ENCODE peak calls at places on chromosomes 6 and 20, in ten cellular contexts. U is stimulated activated CD8-positive, alpha-beta memory T cell treated with anti-CD3 and anti-CD28 coated beads, Interleukin-7, amount 100 ng/mL, for 1 hour; G is glomerular endothelial cell; Z is HepG2; T is right cardiac atrium; L is nephron progenitor cell; J is T follicular helper cell; E is hepatocyte; S is caudate nucleus; D is NCI-H748 treated with DMSO at 0.1 percent for 48 hours. P is an unnamed sample.

GRCh38 chr6:52734072-52734471 is 29.2 kb downstream of the GSTA2 start:
- DNase-seq in E (no peak), D (no peak), L (no peak), T (no peak), S (no peak), Z (no peak), J (no peak), G (no peak), U (no peak), P (no peak)

GRCh38 chr6:146546440-146546839 is 2.8 kb downstream of the RAB32 start:
- DNase-seq in T (peak; percentile 16), D (no peak), S (no peak), Z (peak; percentile 24), E (peak; percentile 44), J (no peak), G (no peak), U (no peak), L (no peak), P (peak; percentile 78)

GRCh38 chr6:70811788-70812187 is 144.1 kb downstream of the SMAP1 start:
- DNase-seq in Z (no peak), J (no peak), L (no peak), G (no peak), S (no peak), E (no peak), D (no peak), T (no peak), U (no peak), P (no peak)

GRCh38 chr20:44460795-44461141 is 14.9 kb upstream of the TTPAL start:
- DNase-seq in S (no peak), U (no peak), J (no peak), T (no peak), D (peak; percentile 23), G (no peak), L (no peak), Z (peak; percentile 73), E (peak; percentile 70), P (peak; percentile 53)

GRCh38 chr6:6191476-6191875 is 129.0 kb downstream of the F13A1 start:
- DNase-seq in Z (peak; percentile 13), S (no peak), T (no peak), E (no peak), D (no peak), L (peak; percentile 26), G (no peak), J (no peak), U (no peak), P (no peak)

GRCh38 chr6:112224088-112224487 is 30.3 kb downstream of the LAMA4 start:
- DNase-seq in U (no peak), J (no peak), L (no peak), S (no peak), G (no peak), T (no peak), Z (no peak), E (no peak), D (no peak), P (no peak)

GRCh38 chr6:32188381-32189081 is 1.5 kb downstream of the PBX2 start:
- DNase-seq in E (no peak), G (no peak), J (no peak), S (no peak), T (no peak), L (no peak), Z (no peak), D (no peak), U (no peak), P (no peak)

GRCh38 chr6:42431877-42432276 is 19.8 kb downstream of the TRERF1 start:
- DNase-seq in Z (no peak), S (no peak), T (no peak), J (no peak), G (no peak), L (no peak), E (no peak), U (no peak), D (no peak), P (no peak)

GRCh38 chr6:52643158-52643557 is 27.8 kb upstream of the TMEM14A start:
- DNase-seq in L (no peak), E (no peak), T (no peak), D (no peak), U (no peak), G (no peak), J (no peak), S (no peak), Z (no peak), P (no peak)

GRCh38 chr20:33828326-33828834 is 17.2 kb downstream of the CHMP4B start:
- DNase-seq in Z (no peak), G (no peak), J (no peak), E (no peak), S (no peak), L (no peak), D (no peak), T (no peak), U (no peak), P (no peak)

GRCh38 chr20:52196845-52197244 is 5.3 kb upstream of the ZFP64 start:
- DNase-seq in J (no peak), U (no peak), L (no peak), S (no peak), D (no peak), T (no peak), G (no peak), E (no peak), Z (no peak), P (no peak)

GRCh38 chr6:105681061-105681460 is 278.2 kb upstream of the PREP start:
- DNase-seq in S (no peak), G (no peak), U (no peak), T (no peak), Z (no peak), L (no peak), J (no peak), D (no peak), E (no peak), P (no peak)

GRCh38 chr6:125918681-125919566 is 37.6 kb upstream of the HINT3 start:
- DNase-seq in S (no peak), J (peak; percentile 25), U (no peak), T (peak; percentile 25), D (peak; percentile 53), Z (peak; percentile 97), E (peak; percentile 55), L (no peak), G (peak; percentile 47), P (peak; percentile 92)

GRCh38 chr20:30811896-30812671 is 445.4 kb upstream of the DEFB115 start:
- DNase-seq in J (no peak), Z (no peak), T (peak; percentile 33), E (no peak), D (peak; percentile 73), L (no peak), U (no peak), S (no peak), G (no peak), P (no peak)

GRCh38 chr6:9766240-9766915 is 648.5 kb downstream of the TFAP2A start:
- DNase-seq in D (no peak), G (peak; percentile 36), U (no peak), J (no peak), E (peak; percentile 28), T (no peak), Z (no peak), S (no peak), L (no peak), P (peak; percentile 46)

GRCh38 chr20:47204008-47204745 is 152.3 kb downstream of the ZMYND8 start:
- DNase-seq in E (no peak), D (no peak), L (no peak), S (no peak), U (no peak), Z (no peak), T (no peak), G (no peak), J (no peak), P (no peak)

GRCh38 chr6:165704001-165704748 is 41.1 kb upstream of the PDE10A start:
- DNase-seq in L (no peak), J (no peak), S (no peak), U (no peak), Z (no peak), D (no peak), E (no peak), G (peak; percentile 27), T (peak; percentile 38), P (no peak)

GRCh38 chr6:37756141-37756540 is 58.5 kb upstream of the MDGA1 start:
- DNase-seq in T (no peak), D (no peak), Z (no peak), S (no peak), G (no peak), U (no peak), E (no peak), J (no peak), L (peak; percentile 54), P (no peak)

GRCh38 chr6:7106752-7107577 is 796 bp upstream of the RREB1 start:
- DNase-seq in G (no peak), J (peak; percentile 57), D (no peak), L (peak; percentile 48), E (peak; percentile 68), U (peak; percentile 42), S (no peak), Z (no peak), T (peak; percentile 47), P (no peak)

GRCh38 chr20:18388860-18389259 is 78.0 kb downstream of the DZANK1 start:
- DNase-seq in U (no peak), E (peak; percentile 74), G (no peak), S (no peak), J (no peak), L (no peak), Z (peak; percentile 95), D (no peak), T (no peak), P (peak; percentile 54)

GRCh38 chr6:160042014-160042773 is 73.3 kb downstream of the IGF2R start:
- DNase-seq in D (no peak), E (no peak), J (no peak), U (no peak), S (no peak), L (no peak), Z (no peak), G (no peak), T (no peak), P (no peak)

GRCh38 chr20:44181611-44182010 is 5.4 kb downstream of the JPH2 start:
- DNase-seq in T (no peak), E (no peak), L (no peak), J (no peak), U (no peak), G (no peak), Z (no peak), D (peak; percentile 19), S (no peak), P (no peak)

P was measured in kidney glomerular epithelial cell.